ENCODE peak calls at places on chromosomes 1 and 21, in six cellular contexts. A is frontal cortex, E is ELF-1, P is NAMALWA, K is HEK293T, C is NCI-H1105 treated with DMSO at 0.1 percent for 48 hours. U is an unnamed sample.

GRCh38 chr1:45787905-45788304 is 15.5 kb upstream of the MAST2 start:
- DNase-seq in A (no peak), P (no peak), C (no peak), E (no peak), K (no peak), U (no peak)

GRCh38 chr1:219507432-219507831 is 105.5 kb downstream of the ZC3H11B start:
- DNase-seq in E (no peak), K (no peak), C (no peak), P (no peak), A (no peak), U (no peak)

GRCh38 chr1:77026126-77026525 is 158.8 kb downstream of the ST6GALNAC5 start:
- DNase-seq in K (no peak), C (no peak), P (no peak), A (no peak), E (no peak), U (no peak)

GRCh38 chr1:40717960-40718359 is 26.5 kb downstream of the NFYC start:
- DNase-seq in E (no peak), A (no peak), K (no peak), C (no peak), P (no peak), U (no peak)

GRCh38 chr1:184614667-184615066 is 140.0 kb downstream of the EDEM3 start:
- DNase-seq in A (no peak), E (no peak), K (no peak), P (no peak), C (no peak), U (no peak)

GRCh38 chr1:58324551-58324950 is 222.0 kb downstream of the OMA1 start:
- DNase-seq in P (no peak), A (no peak), C (no peak), E (no peak), K (no peak), U (no peak)

GRCh38 chr21:32653326-32653901 is 41.2 kb upstream of the CFAP298 start:
- DNase-seq in P (peak), A (no peak), E (peak), C (peak), K (peak), U (no peak)

GRCh38 chr1:41809716-41810115 is 109.0 kb downstream of the HIVEP3 start:
- DNase-seq in A (no peak), E (no peak), P (no peak), C (no peak), K (no peak), U (no peak)

GRCh38 chr1:38558476-38559179 is 300.9 kb downstream of the RRAGC start:
- DNase-seq in C (no peak), K (no peak), A (no peak), P (no peak), E (peak), U (no peak)

GRCh38 chr1:53592985-53593757 is 134.0 kb downstream of the DMRTB1 start:
- DNase-seq in E (no peak), K (no peak), A (no peak), C (no peak), P (no peak), U (no peak)

GRCh38 chr1:20603473-20604464 is 14.9 kb downstream of the CDA start:
- DNase-seq in A (no peak), C (no peak), K (no peak), P (no peak), E (no peak), U (no peak)

GRCh38 chr1:58932820-58933598 is 149.2 kb upstream of the JUN start:
- DNase-seq in E (no peak), C (peak), A (no peak), K (no peak), P (no peak), U (peak)

GRCh38 chr1:217089239-217090014 is 366.2 kb upstream of the ESRRG start:
- DNase-seq in C (peak), A (peak), E (no peak), K (no peak), P (no peak), U (peak)

GRCh38 chr21:43936186-43936967 is 71.4 kb downstream of the AGPAT3 start:
- DNase-seq in E (no peak), K (no peak), C (no peak), A (no peak), P (no peak), U (no peak)

GRCh38 chr1:30087465-30087864 is 635.9 kb downstream of the MATN1 start:
- DNase-seq in C (no peak), A (no peak), P (peak), K (no peak), E (peak), U (no peak)

GRCh38 chr1:119475866-119476439 is 31.1 kb upstream of the HSD3B1 start:
- DNase-seq in E (peak), A (peak), C (peak), K (peak), P (peak), U (peak)

GRCh38 chr1:246284021-246284420 is 223.1 kb downstream of the SMYD3 start:
- DNase-seq in C (no peak), K (no peak), E (no peak), P (no peak), A (no peak), U (no peak)

GRCh38 chr1:168488153-168488552 is 55.6 kb downstream of the XCL2 start:
- DNase-seq in A (no peak), E (no peak), K (no peak), P (no peak), C (peak), U (peak)

GRCh38 chr1:230167419-230167852 is 100.4 kb downstream of the GALNT2 start:
- DNase-seq in C (no peak), A (no peak), P (peak), E (peak), K (peak), U (no peak)

GRCh38 chr1:183287191-183287675 is 101.2 kb downstream of the LAMC2 start:
- DNase-seq in A (no peak), E (peak), C (no peak), P (no peak), K (no peak), U (peak)

GRCh38 chr1:221947731-221948130 is 205.8 kb upstream of the DUSP10 start:
- DNase-seq in K (no peak), A (no peak), P (no peak), C (no peak), E (no peak), U (no peak)

GRCh38 chr1:194705123-194705522 is 1518.7 kb upstream of the B3GALT2 start:
- DNase-seq in K (no peak), A (no peak), C (no peak), E (no peak), P (peak), U (no peak)

GRCh38 chr1:117500584-117500983 is 105.3 kb upstream of the TENT5C start:
- DNase-seq in P (no peak), K (no peak), A (no peak), E (no peak), C (no peak), U (no peak)

U was measured in body of pancreas.